ENCODE peak calls at places on chromosomes 4 and X, in nine cellular contexts. One of them, this sample, is unnamed. For H3K4me1, the result is how much of the 10 kb centered on the place peaks cover.

GRCh38 chrX:133473451-133473850 is 58.2 kb upstream of the GPC4 start:
- DNase-seq in body of pancreas: no peak
- DNase-seq in right atrium auricular region: no peak
- DNase-seq in A549: no peak
- DNase-seq in GM12878: no peak
- DNase-seq in IMR-90: no peak
- DNase-seq in PC-3: peak
- DNase-seq in mucosa of descending colon: no peak
- DNase-seq in stomach: no peak
- DNase-seq in this sample: no peak

GRCh38 chrX:151984328-151984727 is 9.9 kb upstream of the GABRE start:
- DNase-seq in body of pancreas: no peak
- DNase-seq in right atrium auricular region: no peak
- DNase-seq in A549: no peak
- DNase-seq in GM12878: no peak
- DNase-seq in IMR-90: peak
- DNase-seq in PC-3: peak
- DNase-seq in mucosa of descending colon: no peak
- DNase-seq in stomach: no peak
- DNase-seq in this sample: no peak

GRCh38 chr4:156248921-156249320 is 295.3 kb upstream of the CTSO start:
- DNase-seq in body of pancreas: no peak
- DNase-seq in right atrium auricular region: no peak
- DNase-seq in A549: no peak
- DNase-seq in GM12878: no peak
- DNase-seq in IMR-90: no peak
- DNase-seq in PC-3: no peak
- DNase-seq in mucosa of descending colon: no peak
- DNase-seq in stomach: no peak
- DNase-seq in this sample: no peak

GRCh38 chrX:19593684-19594083 is 78.4 kb upstream of the MAP3K15 start:
- DNase-seq in body of pancreas: no peak
- DNase-seq in right atrium auricular region: no peak
- DNase-seq in A549: peak
- DNase-seq in GM12878: no peak
- DNase-seq in IMR-90: peak
- DNase-seq in PC-3: peak
- DNase-seq in mucosa of descending colon: no peak
- DNase-seq in stomach: no peak
- DNase-seq in this sample: no peak

GRCh38 chrX:71533850-71534515 is 1.1 kb downstream of the OGT start:
- DNase-seq in body of pancreas: peak
- DNase-seq in right atrium auricular region: no peak
- DNase-seq in A549: peak
- DNase-seq in GM12878: no peak
- DNase-seq in IMR-90: peak
- DNase-seq in PC-3: peak
- DNase-seq in mucosa of descending colon: peak
- DNase-seq in stomach: peak
- DNase-seq in this sample: no peak

GRCh38 chr4:87005690-87006461 is 71.1 kb downstream of the AFF1 start:
- DNase-seq in body of pancreas: no peak
- DNase-seq in right atrium auricular region: no peak
- DNase-seq in A549: no peak
- DNase-seq in GM12878: peak
- DNase-seq in IMR-90: no peak
- DNase-seq in PC-3: peak
- DNase-seq in mucosa of descending colon: no peak
- DNase-seq in stomach: no peak
- DNase-seq in this sample: no peak

GRCh38 chr4:56611501-56611900 is 69.6 kb downstream of the HOPX start:
- DNase-seq in body of pancreas: no peak
- DNase-seq in right atrium auricular region: no peak
- DNase-seq in A549: no peak
- DNase-seq in GM12878: no peak
- DNase-seq in IMR-90: peak
- DNase-seq in PC-3: no peak
- DNase-seq in mucosa of descending colon: no peak
- DNase-seq in stomach: no peak
- DNase-seq in this sample: no peak

GRCh38 chrX:46918434-46918833 is 6.2 kb downstream of the JADE3 start:
- DNase-seq in body of pancreas: peak
- DNase-seq in right atrium auricular region: no peak
- DNase-seq in A549: no peak
- DNase-seq in GM12878: no peak
- DNase-seq in IMR-90: peak
- DNase-seq in PC-3: peak
- DNase-seq in mucosa of descending colon: no peak
- DNase-seq in stomach: peak
- DNase-seq in this sample: peak

GRCh38 chr4:13865871-13866669 is 238.5 kb upstream of the BOD1L1 start:
- DNase-seq in body of pancreas: no peak
- DNase-seq in right atrium auricular region: no peak
- DNase-seq in A549: no peak
- DNase-seq in GM12878: no peak
- DNase-seq in IMR-90: peak
- DNase-seq in PC-3: peak
- DNase-seq in mucosa of descending colon: no peak
- DNase-seq in stomach: no peak
- DNase-seq in this sample: no peak

GRCh38 chrX:120365320-120365719 is 3.4 kb downstream of the ATP1B4 start:
- DNase-seq in body of pancreas: peak
- DNase-seq in right atrium auricular region: no peak
- DNase-seq in A549: no peak
- DNase-seq in GM12878: no peak
- DNase-seq in IMR-90: no peak
- DNase-seq in PC-3: peak
- DNase-seq in mucosa of descending colon: peak
- DNase-seq in stomach: peak
- DNase-seq in this sample: peak

GRCh38 chrX:151516538-151517187 is 46.8 kb upstream of the PASD1 start:
- DNase-seq in body of pancreas: no peak
- DNase-seq in right atrium auricular region: no peak
- DNase-seq in A549: no peak
- DNase-seq in GM12878: no peak
- DNase-seq in IMR-90: no peak
- DNase-seq in PC-3: no peak
- DNase-seq in mucosa of descending colon: no peak
- DNase-seq in stomach: no peak
- DNase-seq in this sample: no peak

GRCh38 chr4:101065935-101066485 is 281.3 kb downstream of the PPP3CA start:
- DNase-seq in body of pancreas: no peak
- DNase-seq in right atrium auricular region: no peak
- DNase-seq in A549: no peak
- DNase-seq in GM12878: no peak
- DNase-seq in IMR-90: no peak
- DNase-seq in PC-3: no peak
- DNase-seq in mucosa of descending colon: no peak
- DNase-seq in stomach: no peak
- DNase-seq in this sample: no peak

GRCh38 chrX:112865464-112866025 is 24.9 kb upstream of the AMOT start:
- DNase-seq in body of pancreas: no peak
- DNase-seq in right atrium auricular region: no peak
- DNase-seq in A549: no peak
- DNase-seq in GM12878: no peak
- DNase-seq in IMR-90: no peak
- DNase-seq in PC-3: no peak
- DNase-seq in mucosa of descending colon: no peak
- DNase-seq in stomach: no peak
- DNase-seq in this sample: no peak

GRCh38 chrX:112866175-112866574 is 25.5 kb upstream of the AMOT start:
- DNase-seq in body of pancreas: no peak
- DNase-seq in right atrium auricular region: no peak
- DNase-seq in A549: no peak
- DNase-seq in GM12878: no peak
- DNase-seq in IMR-90: peak
- DNase-seq in PC-3: peak
- DNase-seq in mucosa of descending colon: no peak
- DNase-seq in stomach: no peak
- DNase-seq in this sample: no peak

GRCh38 chrX:112868586-112868985 is 28.0 kb upstream of the AMOT start:
- DNase-seq in body of pancreas: no peak
- DNase-seq in right atrium auricular region: no peak
- DNase-seq in A549: no peak
- DNase-seq in GM12878: no peak
- DNase-seq in IMR-90: no peak
- DNase-seq in PC-3: peak
- DNase-seq in mucosa of descending colon: no peak
- DNase-seq in stomach: no peak
- DNase-seq in this sample: no peak

GRCh38 chrX:112863850-112864249 is 23.2 kb upstream of the AMOT start:
- DNase-seq in body of pancreas: no peak
- DNase-seq in right atrium auricular region: no peak
- DNase-seq in A549: no peak
- DNase-seq in GM12878: no peak
- DNase-seq in IMR-90: no peak
- DNase-seq in PC-3: no peak
- DNase-seq in mucosa of descending colon: no peak
- DNase-seq in stomach: no peak
- DNase-seq in this sample: no peak

DNA sequence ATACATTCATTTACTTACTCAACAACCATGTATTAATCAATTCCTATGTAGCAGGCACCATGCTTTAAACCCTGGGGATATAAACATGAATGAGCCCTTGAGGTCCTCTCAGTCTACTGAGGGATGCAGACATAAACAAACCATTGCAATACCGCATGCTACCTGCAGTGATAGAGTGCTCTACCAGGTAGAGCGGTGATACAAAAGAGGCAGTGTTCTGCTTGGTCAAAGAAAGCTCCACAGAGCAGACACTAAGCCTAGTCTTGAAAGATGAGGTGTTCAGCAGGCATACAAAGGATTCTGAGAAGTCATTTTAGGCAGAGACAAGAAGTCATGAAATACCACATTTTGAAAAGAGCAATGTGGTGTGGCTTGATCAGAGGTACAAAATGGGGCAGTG is 26.9 kb upstream of the AMOT start:
- DNase-seq in body of pancreas: no peak
- DNase-seq in right atrium auricular region: no peak
- DNase-seq in A549: no peak
- DNase-seq in GM12878: no peak
- DNase-seq in IMR-90: no peak
- DNase-seq in PC-3: no peak
- DNase-seq in mucosa of descending colon: no peak
- DNase-seq in stomach: no peak
- DNase-seq in this sample: no peak
- TF ChIP-seq CTCF in body of pancreas: no peak
- TF ChIP-seq CTCF in right atrium auricular region: no peak
- TF ChIP-seq CTCF in A549: no peak
- TF ChIP-seq CTCF in GM12878: peak
- TF ChIP-seq CTCF in IMR-90: no peak
- TF ChIP-seq CTCF in PC-3: no peak
- TF ChIP-seq CTCF in mucosa of descending colon: no peak
- TF ChIP-seq CTCF in stomach: no peak
- TF ChIP-seq CTCF in this sample: peak

GRCh38 chr4:23934223-23934622 is 44.4 kb upstream of the PPARGC1A start:
- DNase-seq in body of pancreas: no peak
- DNase-seq in right atrium auricular region: no peak
- DNase-seq in A549: no peak
- DNase-seq in GM12878: no peak
- DNase-seq in IMR-90: no peak
- DNase-seq in PC-3: no peak
- DNase-seq in mucosa of descending colon: no peak
- DNase-seq in stomach: no peak
- DNase-seq in this sample: no peak

GRCh38 chr4:23932186-23932585 is 42.3 kb upstream of the PPARGC1A start:
- DNase-seq in body of pancreas: no peak
- DNase-seq in right atrium auricular region: no peak
- DNase-seq in A549: no peak
- DNase-seq in GM12878: no peak
- DNase-seq in IMR-90: no peak
- DNase-seq in PC-3: no peak
- DNase-seq in mucosa of descending colon: no peak
- DNase-seq in stomach: no peak
- DNase-seq in this sample: no peak

GRCh38 chr4:23931489-23931830 is 41.6 kb upstream of the PPARGC1A start:
- DNase-seq in body of pancreas: no peak
- DNase-seq in right atrium auricular region: no peak
- DNase-seq in A549: no peak
- DNase-seq in GM12878: no peak
- DNase-seq in IMR-90: no peak
- DNase-seq in PC-3: no peak
- DNase-seq in mucosa of descending colon: no peak
- DNase-seq in stomach: no peak
- DNase-seq in this sample: no peak

GRCh38 chr4:23934915-23935314 is 45.1 kb upstream of the PPARGC1A start:
- DNase-seq in body of pancreas: peak
- DNase-seq in right atrium auricular region: peak
- DNase-seq in A549: no peak
- DNase-seq in GM12878: no peak
- DNase-seq in IMR-90: peak
- DNase-seq in PC-3: no peak
- DNase-seq in mucosa of descending colon: no peak
- DNase-seq in stomach: peak
- DNase-seq in this sample: no peak

DNA sequence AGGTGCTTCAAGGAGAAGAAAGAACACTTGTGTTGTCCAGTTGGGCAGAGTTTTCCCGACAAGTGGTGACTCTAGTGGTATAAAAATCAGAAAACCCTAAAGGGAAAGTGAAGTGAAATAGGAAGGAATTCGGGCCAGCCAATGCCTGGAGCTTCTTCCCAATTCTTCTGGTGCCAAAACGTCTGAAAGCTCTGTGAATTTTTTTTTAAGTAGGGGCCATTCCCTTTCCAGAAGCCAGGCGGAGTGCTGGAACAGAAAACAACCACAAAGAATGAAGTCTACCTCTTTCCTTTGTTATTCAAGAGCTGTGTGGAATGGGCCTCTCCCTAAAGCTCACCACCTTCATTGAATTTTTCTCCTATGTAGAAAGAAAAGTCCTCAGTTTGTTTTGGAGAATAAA is 43.1 kb upstream of the PPARGC1A start:
- DNase-seq in body of pancreas: no peak
- DNase-seq in right atrium auricular region: no peak
- DNase-seq in A549: no peak
- DNase-seq in GM12878: no peak
- DNase-seq in IMR-90: peak
- DNase-seq in PC-3: no peak
- DNase-seq in mucosa of descending colon: no peak
- DNase-seq in stomach: no peak
- DNase-seq in this sample: no peak
- H3K4me3 ChIP-seq in body of pancreas: no peak
- H3K4me3 ChIP-seq in right atrium auricular region: no peak
- H3K4me3 ChIP-seq in A549: no peak
- H3K4me3 ChIP-seq in GM12878: no peak
- H3K4me3 ChIP-seq in IMR-90: no peak
- H3K4me3 ChIP-seq in PC-3: no peak
- H3K4me3 ChIP-seq in mucosa of descending colon: no peak
- H3K4me3 ChIP-seq in stomach: no peak
- H3K4me3 ChIP-seq in this sample: no peak

GRCh38 chr4:16721618-16722291 is 176.7 kb downstream of the LDB2 start:
- DNase-seq in body of pancreas: peak
- DNase-seq in right atrium auricular region: no peak
- DNase-seq in A549: no peak
- DNase-seq in GM12878: no peak
- DNase-seq in IMR-90: peak
- DNase-seq in PC-3: peak
- DNase-seq in mucosa of descending colon: no peak
- DNase-seq in stomach: no peak
- DNase-seq in this sample: peak
- H3K4me1 ChIP-seq in body of pancreas: under half
- H3K4me1 ChIP-seq in right atrium auricular region: under half
- H3K4me1 ChIP-seq in A549: under half
- H3K4me1 ChIP-seq in GM12878: under half
- H3K4me1 ChIP-seq in IMR-90: under half
- H3K4me1 ChIP-seq in PC-3: under half
- H3K4me1 ChIP-seq in mucosa of descending colon: under half
- H3K4me1 ChIP-seq in stomach: under half
- H3K4me1 ChIP-seq in this sample: under half

GRCh38 chr4:38456096-38456495 is 207.9 kb upstream of the KLF3 start:
- DNase-seq in body of pancreas: no peak
- DNase-seq in right atrium auricular region: no peak
- DNase-seq in A549: no peak
- DNase-seq in GM12878: no peak
- DNase-seq in IMR-90: no peak
- DNase-seq in PC-3: no peak
- DNase-seq in mucosa of descending colon: peak
- DNase-seq in stomach: peak
- DNase-seq in this sample: no peak
- TF ChIP-seq CTCF in body of pancreas: no peak
- TF ChIP-seq CTCF in right atrium auricular region: no peak
- TF ChIP-seq CTCF in A549: no peak
- TF ChIP-seq CTCF in GM12878: no peak
- TF ChIP-seq CTCF in IMR-90: no peak
- TF ChIP-seq CTCF in PC-3: no peak
- TF ChIP-seq CTCF in mucosa of descending colon: no peak
- TF ChIP-seq CTCF in stomach: no peak
- TF ChIP-seq CTCF in this sample: no peak

This sample was measured in Caco-2.